ENCODE peak calls at places on chromosomes 6 and 20, in four cellular contexts. N, M, P and T are unnamed samples.

GRCh38 chr6:124393536-124393935 is 568.7 kb upstream of the RNF217 start:
- DNase-seq in N (peak), M (no peak), P (no peak), T (no peak)

GRCh38 chr6:7060769-7061516 is 46.8 kb upstream of the RREB1 start:
- DNase-seq in N (peak), M (no peak), P (no peak), T (no peak)

GRCh38 chr20:2799688-2800589 is 488 bp downstream of the CPXM1 start:
- DNase-seq in N (no peak), M (peak), P (peak), T (no peak)

GRCh38 chr6:31090973-31091364 is 21.4 kb downstream of the C6orf15 start:
- DNase-seq in N (no peak), M (no peak), P (no peak), T (no peak)

GRCh38 chr20:25469558-25469957 is 62.1 kb downstream of the GINS1 start:
- DNase-seq in N (no peak), M (no peak), P (no peak), T (no peak)

GRCh38 chr20:3785240-3786125 is 1.1 kb downstream of the CENPB start:
- DNase-seq in N (peak), M (peak), P (peak), T (no peak)

GRCh38 chr6:19934996-19935591 is 97.9 kb downstream of the ID4 start:
- DNase-seq in N (no peak), M (no peak), P (no peak), T (no peak)

GRCh38 chr20:2750343-2751251 is 49.8 kb downstream of the CPXM1 start:
- DNase-seq in N (peak), M (peak), P (peak), T (no peak)

GRCh38 chr6:20997143-20997792 is 463.0 kb downstream of the CDKAL1 start:
- DNase-seq in N (no peak), M (no peak), P (no peak), T (no peak)

GRCh38 chr6:21679761-21680265 is 86.3 kb downstream of the SOX4 start:
- DNase-seq in N (peak), M (peak), P (no peak), T (no peak)

GRCh38 chr6:167495506-167496391 is 170.9 kb downstream of the TTLL2 start:
- DNase-seq in N (no peak), M (no peak), P (peak), T (no peak)

GRCh38 chr6:169869301-169869700 is 117.9 kb downstream of the ERMARD start:
- DNase-seq in N (no peak), M (no peak), P (no peak), T (no peak)

GRCh38 chr6:106186172-106186571 is 100.0 kb downstream of the PRDM1 start:
- DNase-seq in N (no peak), M (no peak), P (no peak), T (no peak)

GRCh38 chr6:21861942-21862341 is 268.4 kb downstream of the SOX4 start:
- DNase-seq in N (no peak), M (no peak), P (no peak), T (no peak)

GRCh38 chr6:31186052-31186734 is 15.7 kb upstream of the POU5F1 start:
- DNase-seq in N (no peak), M (no peak), P (no peak), T (no peak)

GRCh38 chr6:36657942-36658544 is 20.5 kb upstream of the CDKN1A start:
- DNase-seq in N (no peak), M (peak), P (no peak), T (no peak)

GRCh38 chr6:39654121-39654520 is 71.1 kb downstream of the KIF6 start:
- DNase-seq in N (no peak), M (no peak), P (no peak), T (no peak)

GRCh38 chr20:3406481-3407425 is 716 bp downstream of the DNAAF9 start:
- DNase-seq in N (no peak), M (peak), P (peak), T (no peak)

GRCh38 chr20:47181056-47181862 is 175.2 kb downstream of the ZMYND8 start:
- DNase-seq in N (peak), M (peak), P (peak), T (peak)

GRCh38 chr6:26205625-26206574 is 118.7 kb downstream of the HFE start:
- DNase-seq in N (peak), M (peak), P (no peak), T (peak)

GRCh38 chr6:111918825-111919224 is 45.6 kb upstream of the FYN start:
- DNase-seq in N (no peak), M (peak), P (no peak), T (no peak)

GRCh38 chr20:43840382-43841070 is 74.1 kb upstream of the TOX2 start:
- DNase-seq in N (peak), M (no peak), P (peak), T (peak)

GRCh38 chr20:41135187-41135887 is 2.0 kb upstream of the PLCG1 start:
- DNase-seq in N (peak), M (peak), P (peak), T (peak)

GRCh38 chr6:17865243-17865642 is 122.2 kb downstream of the KIF13A start:
- DNase-seq in N (peak), M (peak), P (no peak), T (no peak)

GRCh38 chr6:132964101-132964867 is 149.9 kb downstream of the RPS12 start:
- DNase-seq in N (peak), M (peak), P (no peak), T (peak)

GRCh38 chr20:24470031-24470781 is 777 bp downstream of the SYNDIG1 start:
- DNase-seq in N (no peak), M (peak), P (peak), T (peak)

GRCh38 chr6:31270788-31271640 is 878 bp downstream of the HLA-C start:
- DNase-seq in N (peak), M (peak), P (peak), T (peak)

GRCh38 chr20:19937651-19938420 is 79.3 kb upstream of the NAA20 start:
- DNase-seq in N (no peak), M (no peak), P (no peak), T (peak)

GRCh38 chr6:140062042-140063041 is 687.9 kb upstream of the CITED2 start:
- DNase-seq in N (peak), M (peak), P (no peak), T (no peak)

GRCh38 chr6:112252571-112253504 is 1.5 kb downstream of the LAMA4 start:
- DNase-seq in N (no peak), M (peak), P (no peak), T (no peak)

GRCh38 chr6:32113386-32114352 is 4.5 kb upstream of the TNXB start:
- DNase-seq in N (peak), M (peak), P (peak), T (no peak)

DNA sequence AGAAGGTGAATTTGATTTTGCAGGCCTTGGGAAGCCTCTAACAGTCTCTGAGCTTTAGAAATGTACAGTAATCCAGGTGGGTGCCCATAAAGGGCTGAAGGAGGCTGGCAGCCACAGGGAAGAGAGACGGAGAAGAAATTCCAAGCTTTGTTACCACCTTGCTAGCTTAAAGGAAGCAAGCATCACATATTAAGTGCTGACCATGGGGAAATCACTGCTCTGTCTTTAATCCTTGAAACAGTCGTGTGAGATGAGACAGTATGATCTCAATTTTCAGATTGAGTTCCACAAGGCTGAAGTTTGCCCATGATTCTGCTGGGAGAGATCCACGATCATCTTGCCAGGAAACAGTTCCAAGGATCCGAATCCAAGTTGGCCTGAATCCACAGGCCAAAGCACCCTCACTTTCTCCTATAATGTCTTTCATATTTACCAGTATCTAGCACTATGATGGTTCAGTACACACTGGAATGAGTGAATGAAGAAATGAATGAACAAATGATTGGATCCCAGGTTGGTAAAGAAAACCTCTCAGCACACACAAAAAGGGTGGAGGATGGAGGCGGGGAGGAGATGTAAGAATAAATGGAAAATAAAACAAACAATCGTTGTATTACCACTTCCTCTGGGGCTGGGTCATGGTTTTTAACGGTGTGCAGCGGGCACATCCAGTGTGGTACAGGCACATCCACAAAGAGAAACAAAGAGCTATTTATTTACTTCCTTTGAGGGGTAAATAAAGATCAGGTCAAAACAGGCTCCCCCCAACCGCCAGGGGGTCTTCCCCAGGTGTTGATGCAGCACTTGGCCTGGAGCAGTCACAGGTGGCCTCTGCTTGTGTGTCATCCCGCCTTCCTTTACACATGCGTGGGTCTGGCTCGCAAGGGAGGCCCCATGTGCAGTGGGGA is 28.2 kb upstream of the TAF8 start:
- DNase-seq in N (no peak), M (no peak), P (no peak), T (no peak)
- H3K9ac ChIP-seq in N (no peak), M (no peak), P (no peak), T (no peak)

DNA sequence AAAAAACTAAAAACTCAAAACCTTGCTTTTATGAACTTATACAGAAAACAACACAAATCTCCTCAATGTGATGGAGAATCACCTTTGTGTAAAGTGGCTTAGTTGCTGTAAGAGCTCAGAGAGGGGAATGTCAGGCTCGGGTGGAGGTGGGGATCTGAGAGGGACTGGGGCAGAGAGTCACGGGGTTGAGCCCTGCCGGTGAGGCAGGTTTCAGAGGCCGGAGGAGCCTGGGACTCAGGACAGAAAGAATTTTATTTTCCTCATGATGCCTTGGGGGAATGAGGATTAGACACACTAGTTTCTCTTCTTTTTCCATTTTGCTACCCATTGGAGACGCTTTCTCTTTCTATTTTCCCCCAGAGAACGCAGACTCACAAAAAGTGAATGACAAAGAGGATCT is 252.3 kb upstream of the FOXQ1 start:
- DNase-seq in N (no peak), M (no peak), P (no peak), T (no peak)
- TF ChIP-seq EZH2phosphoT487 in N (no peak), M (no peak), P (no peak), T (no peak)

DNA sequence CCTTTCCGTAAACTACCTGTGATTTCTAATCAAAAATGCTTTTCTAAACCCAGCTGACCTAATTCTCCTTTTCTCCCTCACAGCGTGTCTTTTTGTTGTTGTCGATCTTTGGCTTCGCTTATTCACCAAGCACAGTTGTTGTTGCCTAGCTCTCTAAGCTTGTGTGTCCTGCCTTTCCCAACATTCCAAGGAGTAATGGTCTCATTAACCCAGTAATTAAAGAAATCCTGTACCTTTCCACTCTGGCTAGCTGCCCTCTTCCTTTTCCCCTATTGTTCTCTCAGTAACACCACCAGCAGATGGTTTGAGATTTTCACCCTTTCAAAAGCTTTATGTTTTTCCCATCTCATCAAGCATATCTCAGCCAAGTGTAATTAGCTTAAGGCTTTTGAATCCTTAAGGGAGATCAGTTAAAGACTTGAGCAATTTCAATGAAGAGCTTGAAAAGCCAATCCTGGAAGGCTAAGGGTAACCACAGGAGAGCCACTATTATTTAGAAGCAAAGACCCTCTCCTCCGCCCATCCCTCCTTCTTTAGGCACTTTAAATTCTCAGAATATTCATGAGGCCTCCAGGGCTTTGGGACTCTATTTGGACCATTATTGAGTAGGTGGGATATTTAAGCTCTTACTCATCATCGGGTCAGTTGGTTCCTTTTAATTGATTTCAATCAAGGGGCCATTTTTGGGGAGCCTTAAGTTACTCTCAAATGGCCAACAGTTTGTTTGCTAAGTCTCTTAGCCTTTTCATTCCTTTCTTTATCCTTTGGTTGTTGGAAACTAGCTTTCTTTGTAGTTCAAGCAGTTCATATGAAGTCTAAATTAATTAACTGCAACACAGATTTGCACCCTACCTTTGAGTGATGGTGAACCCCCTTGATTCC is 567.4 kb downstream of the KIF16B start:
- DNase-seq in N (no peak), M (no peak), P (peak), T (no peak)
- H3K9ac ChIP-seq in N (no peak), M (no peak), P (no peak), T (no peak)

GRCh38 chr6:44002591-44003344 is 124.5 kb downstream of the MRPL14 start:
- DNase-seq in N (no peak), M (peak), P (peak), T (peak)

GRCh38 chr6:44002071-44002590 is 125.1 kb downstream of the MRPL14 start:
- DNase-seq in N (no peak), M (peak), P (peak), T (no peak)

GRCh38 chr6:44001318-44001868 is 125.9 kb downstream of the MRPL14 start:
- DNase-seq in N (no peak), M (peak), P (peak), T (no peak)

GRCh38 chr6:43999628-44000027 is 127.6 kb downstream of the MRPL14 start:
- DNase-seq in N (no peak), M (no peak), P (no peak), T (no peak)

DNA sequence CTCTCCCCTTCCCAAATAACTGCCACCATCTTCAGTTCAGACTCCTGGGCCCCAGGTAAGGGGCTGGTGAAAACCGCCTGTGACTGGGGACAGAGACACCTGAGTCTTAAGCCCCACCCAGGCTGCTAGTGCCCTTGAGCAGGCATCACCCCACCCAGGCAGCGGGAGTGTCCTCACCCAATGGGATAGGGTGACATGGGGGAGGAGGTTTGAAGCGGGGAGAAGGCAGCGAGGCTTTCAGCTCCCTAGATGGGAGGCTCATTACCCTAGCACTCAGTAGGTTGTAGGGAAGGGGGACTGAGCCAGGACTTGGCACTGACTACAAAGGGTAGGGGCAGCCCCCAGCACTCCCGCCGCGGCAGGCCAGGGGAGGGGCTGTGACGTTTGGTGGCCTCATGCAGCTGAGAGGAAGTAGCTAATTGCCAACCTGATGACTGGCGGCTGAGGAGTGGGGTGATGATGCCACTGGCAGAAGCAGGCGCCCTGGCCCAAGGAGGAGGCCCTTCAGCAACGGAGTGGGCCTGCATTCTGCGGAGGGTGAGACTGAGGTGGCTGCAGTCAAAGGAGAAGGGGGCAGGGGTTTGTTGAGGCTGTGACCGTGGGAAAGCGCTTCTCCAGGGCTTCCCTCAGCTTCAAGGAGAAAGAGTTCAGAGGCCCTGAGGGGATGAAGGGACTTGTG is 126.9 kb downstream of the MRPL14 start:
- DNase-seq in N (no peak), M (no peak), P (no peak), T (no peak)
- TF ChIP-seq EZH2phosphoT487 in N (no peak), M (no peak), P (no peak), T (no peak)

GRCh38 chr6:113359155-113360140 is 497.7 kb upstream of the MARCKS start:
- DNase-seq in N (peak), M (peak), P (no peak), T (no peak)

GRCh38 chr6:113358063-113358583 is 499.0 kb upstream of the MARCKS start:
- DNase-seq in N (no peak), M (no peak), P (no peak), T (no peak)

GRCh38 chr6:113363866-113364265 is 493.3 kb upstream of the MARCKS start:
- DNase-seq in N (no peak), M (peak), P (no peak), T (no peak)

GRCh38 chr6:113362542-113363430 is 494.4 kb upstream of the MARCKS start:
- DNase-seq in N (peak), M (peak), P (no peak), T (no peak)

DNA sequence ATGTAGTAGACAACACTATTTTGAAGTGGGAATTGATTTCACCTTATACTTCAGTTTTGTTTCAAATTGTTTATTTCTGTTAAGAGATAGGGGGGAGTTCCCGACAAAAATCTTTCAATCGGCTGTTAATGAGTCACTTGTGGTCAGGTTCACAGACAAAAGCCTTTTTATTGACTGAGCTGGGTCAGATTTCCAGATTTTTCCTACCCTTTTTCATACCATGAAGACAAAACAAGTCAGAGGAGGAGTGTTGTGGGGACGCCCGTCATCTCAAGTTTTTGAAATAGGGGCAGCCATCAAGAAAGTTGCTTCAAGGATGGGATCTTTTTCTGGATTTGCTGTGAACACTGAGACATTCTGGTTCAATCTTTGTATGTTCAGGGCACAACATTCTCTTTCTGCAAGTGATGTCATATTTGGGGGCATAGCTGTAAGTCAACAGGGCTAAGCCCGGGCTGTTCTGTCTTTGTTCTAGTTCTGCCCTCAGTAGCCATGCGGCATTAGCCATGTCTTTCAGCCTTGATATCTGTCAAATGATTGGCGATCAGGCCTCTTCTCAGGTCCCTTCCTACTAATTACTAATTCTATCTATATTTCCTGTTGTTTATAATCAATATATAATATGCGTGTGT is 496.0 kb upstream of the MARCKS start:
- DNase-seq in N (peak), M (peak), P (no peak), T (no peak)
- H3K9ac ChIP-seq in N (no peak), M (no peak), P (no peak), T (no peak)